ENCODE peak calls at places on chromosome 2, in seven cellular contexts. One of them, this sample, is unnamed.

GRCh38 chr2:158204741-158205165 is 103.1 kb downstream of the UPP2 start:
- DNase-seq in fibroblast of lung: peak
- DNase-seq in WERI-Rb-1: no peak
- DNase-seq in Peyer's patch: no peak
- DNase-seq in MM.1S: no peak
- DNase-seq in A549: no peak
- DNase-seq in NB4: no peak
- DNase-seq in this sample: no peak

GRCh38 chr2:219560037-219560892 is 11.1 kb downstream of the OBSL1 start:
- DNase-seq in fibroblast of lung: no peak
- DNase-seq in WERI-Rb-1: no peak
- DNase-seq in Peyer's patch: no peak
- DNase-seq in MM.1S: no peak
- DNase-seq in A549: peak
- DNase-seq in NB4: no peak
- DNase-seq in this sample: peak

GRCh38 chr2:12493031-12493513 is 223.7 kb upstream of the TRIB2 start:
- DNase-seq in fibroblast of lung: peak
- DNase-seq in WERI-Rb-1: no peak
- DNase-seq in Peyer's patch: no peak
- DNase-seq in MM.1S: no peak
- DNase-seq in A549: no peak
- DNase-seq in NB4: peak
- DNase-seq in this sample: no peak

GRCh38 chr2:124668161-124668560 is 643.1 kb downstream of the CNTNAP5 start:
- DNase-seq in fibroblast of lung: peak
- DNase-seq in WERI-Rb-1: no peak
- DNase-seq in Peyer's patch: no peak
- DNase-seq in MM.1S: no peak
- DNase-seq in A549: no peak
- DNase-seq in NB4: no peak
- DNase-seq in this sample: no peak

GRCh38 chr2:195322324-195322723 is 334.7 kb upstream of the SLC39A10 start:
- DNase-seq in fibroblast of lung: peak
- DNase-seq in WERI-Rb-1: no peak
- DNase-seq in Peyer's patch: no peak
- DNase-seq in MM.1S: no peak
- DNase-seq in A549: peak
- DNase-seq in NB4: no peak
- DNase-seq in this sample: no peak

GRCh38 chr2:12087671-12088380 is 341.4 kb downstream of the LPIN1 start:
- DNase-seq in fibroblast of lung: no peak
- DNase-seq in WERI-Rb-1: no peak
- DNase-seq in Peyer's patch: no peak
- DNase-seq in MM.1S: no peak
- DNase-seq in A549: no peak
- DNase-seq in NB4: peak
- DNase-seq in this sample: no peak

GRCh38 chr2:19435815-19436214 is 77.4 kb upstream of the OSR1 start:
- DNase-seq in fibroblast of lung: no peak
- DNase-seq in WERI-Rb-1: no peak
- DNase-seq in Peyer's patch: no peak
- DNase-seq in MM.1S: no peak
- DNase-seq in A549: no peak
- DNase-seq in NB4: no peak
- DNase-seq in this sample: no peak

GRCh38 chr2:241359481-241360045 is 3.5 kb downstream of the FARP2 start:
- DNase-seq in fibroblast of lung: no peak
- DNase-seq in WERI-Rb-1: no peak
- DNase-seq in Peyer's patch: no peak
- DNase-seq in MM.1S: no peak
- DNase-seq in A549: no peak
- DNase-seq in NB4: no peak
- DNase-seq in this sample: no peak

GRCh38 chr2:182020319-182021055 is 34.8 kb downstream of the PPP1R1C start:
- DNase-seq in fibroblast of lung: peak
- DNase-seq in WERI-Rb-1: no peak
- DNase-seq in Peyer's patch: no peak
- DNase-seq in MM.1S: no peak
- DNase-seq in A549: no peak
- DNase-seq in NB4: no peak
- DNase-seq in this sample: no peak

GRCh38 chr2:120167272-120167671 is 55.9 kb downstream of the TMEM185B start:
- DNase-seq in fibroblast of lung: no peak
- DNase-seq in WERI-Rb-1: no peak
- DNase-seq in Peyer's patch: no peak
- DNase-seq in MM.1S: no peak
- DNase-seq in A549: no peak
- DNase-seq in NB4: no peak
- DNase-seq in this sample: no peak
- TF ChIP-seq CTCF in fibroblast of lung: no peak
- TF ChIP-seq CTCF in WERI-Rb-1: no peak
- TF ChIP-seq CTCF in Peyer's patch: no peak
- TF ChIP-seq CTCF in MM.1S: no peak
- TF ChIP-seq CTCF in A549: no peak
- TF ChIP-seq CTCF in NB4: no peak
- TF ChIP-seq CTCF in this sample: no peak

GRCh38 chr2:168293766-168294165 is 46.4 kb upstream of the STK39 start:
- DNase-seq in fibroblast of lung: no peak
- DNase-seq in WERI-Rb-1: no peak
- DNase-seq in Peyer's patch: no peak
- DNase-seq in MM.1S: no peak
- DNase-seq in A549: no peak
- DNase-seq in NB4: no peak
- DNase-seq in this sample: no peak
- TF ChIP-seq CTCF in fibroblast of lung: no peak
- TF ChIP-seq CTCF in WERI-Rb-1: peak
- TF ChIP-seq CTCF in Peyer's patch: no peak
- TF ChIP-seq CTCF in MM.1S: no peak
- TF ChIP-seq CTCF in A549: no peak
- TF ChIP-seq CTCF in NB4: no peak
- TF ChIP-seq CTCF in this sample: no peak

DNA sequence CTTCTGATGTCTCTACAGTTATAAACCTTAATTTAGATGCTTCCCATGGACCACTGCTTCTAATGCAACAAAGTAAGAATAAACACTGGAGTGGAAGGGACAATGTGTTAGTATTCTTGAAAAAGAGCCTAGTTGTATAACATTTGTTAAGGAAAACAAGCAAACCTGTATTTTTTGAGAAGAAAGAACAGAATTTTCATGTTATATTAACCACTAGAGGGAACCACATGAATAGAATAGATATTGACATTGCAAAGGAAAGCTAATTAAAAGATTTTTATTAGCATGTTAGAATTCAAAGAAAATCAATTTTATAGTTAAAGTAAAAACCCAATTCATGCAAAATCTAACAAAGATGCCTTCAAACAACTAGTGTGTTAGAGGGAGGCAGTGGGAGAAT is 151.2 kb upstream of the BARD1 start:
- DNase-seq in fibroblast of lung: no peak
- DNase-seq in WERI-Rb-1: no peak
- DNase-seq in Peyer's patch: no peak
- DNase-seq in MM.1S: peak
- DNase-seq in A549: no peak
- DNase-seq in NB4: no peak
- DNase-seq in this sample: no peak
- TF ChIP-seq CTCF in fibroblast of lung: no peak
- TF ChIP-seq CTCF in WERI-Rb-1: no peak
- TF ChIP-seq CTCF in Peyer's patch: no peak
- TF ChIP-seq CTCF in MM.1S: peak
- TF ChIP-seq CTCF in A549: peak
- TF ChIP-seq CTCF in NB4: no peak
- TF ChIP-seq CTCF in this sample: no peak

GRCh38 chr2:134461511-134461910 is 207.6 kb downstream of the MGAT5 start:
- DNase-seq in fibroblast of lung: peak
- DNase-seq in WERI-Rb-1: no peak
- DNase-seq in Peyer's patch: no peak
- DNase-seq in MM.1S: no peak
- DNase-seq in A549: no peak
- DNase-seq in NB4: no peak
- DNase-seq in this sample: no peak
- TF ChIP-seq CTCF in fibroblast of lung: no peak
- TF ChIP-seq CTCF in WERI-Rb-1: no peak
- TF ChIP-seq CTCF in Peyer's patch: no peak
- TF ChIP-seq CTCF in MM.1S: no peak
- TF ChIP-seq CTCF in A549: no peak
- TF ChIP-seq CTCF in NB4: no peak
- TF ChIP-seq CTCF in this sample: no peak

GRCh38 chr2:238750212-238750904 is 97.5 kb upstream of the TWIST2 start:
- DNase-seq in fibroblast of lung: no peak
- DNase-seq in WERI-Rb-1: no peak
- DNase-seq in Peyer's patch: no peak
- DNase-seq in MM.1S: no peak
- DNase-seq in A549: no peak
- DNase-seq in NB4: no peak
- DNase-seq in this sample: no peak

DNA sequence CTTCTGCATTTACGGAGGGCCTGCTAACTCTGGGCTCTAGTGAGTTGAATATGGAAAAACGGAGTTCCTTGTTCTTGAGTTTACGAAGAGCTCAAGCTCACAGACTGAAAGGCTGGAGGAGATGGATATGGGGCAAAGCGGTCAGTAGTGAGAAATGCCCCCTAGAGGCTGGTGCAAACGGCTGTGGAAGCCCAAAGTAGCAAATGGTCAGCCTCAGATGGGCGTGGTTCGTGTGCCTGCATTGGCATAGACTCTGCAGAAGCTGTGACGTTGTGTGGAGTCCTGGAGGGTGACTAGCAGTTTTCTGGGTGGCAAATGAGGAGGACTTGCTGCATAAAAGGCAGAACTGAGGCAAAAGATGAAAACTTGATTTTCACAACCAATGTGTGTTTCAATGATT is 93.6 kb upstream of the TWIST2 start:
- DNase-seq in fibroblast of lung: no peak
- DNase-seq in WERI-Rb-1: no peak
- DNase-seq in Peyer's patch: no peak
- DNase-seq in MM.1S: no peak
- DNase-seq in A549: no peak
- DNase-seq in NB4: no peak
- DNase-seq in this sample: no peak
- TF ChIP-seq CTCF in fibroblast of lung: peak
- TF ChIP-seq CTCF in WERI-Rb-1: peak
- TF ChIP-seq CTCF in Peyer's patch: no peak
- TF ChIP-seq CTCF in MM.1S: no peak
- TF ChIP-seq CTCF in A549: no peak
- TF ChIP-seq CTCF in NB4: peak
- TF ChIP-seq CTCF in this sample: no peak

GRCh38 chr2:77095096-77095495 is 427.1 kb downstream of the LRRTM4 start:
- DNase-seq in fibroblast of lung: no peak
- DNase-seq in WERI-Rb-1: no peak
- DNase-seq in Peyer's patch: no peak
- DNase-seq in MM.1S: no peak
- DNase-seq in A549: no peak
- DNase-seq in NB4: no peak
- DNase-seq in this sample: no peak

GRCh38 chr2:77102927-77103326 is 419.2 kb downstream of the LRRTM4 start:
- DNase-seq in fibroblast of lung: no peak
- DNase-seq in WERI-Rb-1: no peak
- DNase-seq in Peyer's patch: no peak
- DNase-seq in MM.1S: no peak
- DNase-seq in A549: no peak
- DNase-seq in NB4: no peak
- DNase-seq in this sample: no peak

GRCh38 chr2:77104554-77104953 is 417.6 kb downstream of the LRRTM4 start:
- DNase-seq in fibroblast of lung: no peak
- DNase-seq in WERI-Rb-1: no peak
- DNase-seq in Peyer's patch: no peak
- DNase-seq in MM.1S: no peak
- DNase-seq in A549: no peak
- DNase-seq in NB4: no peak
- DNase-seq in this sample: no peak

GRCh38 chr2:77101796-77102452 is 420.3 kb downstream of the LRRTM4 start:
- DNase-seq in fibroblast of lung: no peak
- DNase-seq in WERI-Rb-1: no peak
- DNase-seq in Peyer's patch: no peak
- DNase-seq in MM.1S: no peak
- DNase-seq in A549: no peak
- DNase-seq in NB4: no peak
- DNase-seq in this sample: no peak

GRCh38 chr2:77099961-77100360 is 422.2 kb downstream of the LRRTM4 start:
- DNase-seq in fibroblast of lung: no peak
- DNase-seq in WERI-Rb-1: no peak
- DNase-seq in Peyer's patch: no peak
- DNase-seq in MM.1S: no peak
- DNase-seq in A549: no peak
- DNase-seq in NB4: no peak
- DNase-seq in this sample: no peak
- TF ChIP-seq CTCF in fibroblast of lung: no peak
- TF ChIP-seq CTCF in WERI-Rb-1: no peak
- TF ChIP-seq CTCF in Peyer's patch: no peak
- TF ChIP-seq CTCF in MM.1S: no peak
- TF ChIP-seq CTCF in A549: no peak
- TF ChIP-seq CTCF in NB4: no peak
- TF ChIP-seq CTCF in this sample: no peak

This sample was measured in GM20000.